ENCODE peak calls at places on chromosomes 1 and 21, in six cellular contexts. One of them, this sample, is unnamed.

GRCh38 chr1:951364-951763 is 7.7 kb downstream of the NOC2L start:
- DNase-seq in Karpas-422: no peak
- DNase-seq in adipocyte: peak
- DNase-seq in activated naive CD4-positive, alpha-beta T cell treated with anti-CD3 and anti-CD28 coated beads, Interleukin-2, amount 50 U/mL, for 72 hours: no peak
- DNase-seq in stimulated activated CD4-positive, alpha-beta T cell treated with anti-CD3 and anti-CD28 coated beads, Interleukin-4, amount 100 ng/mL, for 1 hour: no peak
- DNase-seq in hippocampal formation: no peak
- DNase-seq in this sample: no peak

GRCh38 chr1:161081519-161081918 is 7.8 kb downstream of the NECTIN4 start:
- DNase-seq in stimulated activated CD4-positive, alpha-beta T cell treated with anti-CD3 and anti-CD28 coated beads, Interleukin-4, amount 100 ng/mL, for 1 hour: no peak
- DNase-seq in Karpas-422: no peak
- DNase-seq in adipocyte: no peak
- DNase-seq in activated naive CD4-positive, alpha-beta T cell treated with anti-CD3 and anti-CD28 coated beads, Interleukin-2, amount 50 U/mL, for 72 hours: no peak
- DNase-seq in hippocampal formation: no peak
- DNase-seq in this sample: no peak

GRCh38 chr1:174428033-174428432 is 19.7 kb upstream of the GPR52 start:
- DNase-seq in activated naive CD4-positive, alpha-beta T cell treated with anti-CD3 and anti-CD28 coated beads, Interleukin-2, amount 50 U/mL, for 72 hours: no peak
- DNase-seq in adipocyte: peak
- DNase-seq in hippocampal formation: no peak
- DNase-seq in Karpas-422: no peak
- DNase-seq in stimulated activated CD4-positive, alpha-beta T cell treated with anti-CD3 and anti-CD28 coated beads, Interleukin-4, amount 100 ng/mL, for 1 hour: no peak
- DNase-seq in this sample: no peak

GRCh38 chr21:32099812-32100416 is 178.9 kb downstream of the MIS18A start:
- DNase-seq in hippocampal formation: no peak
- DNase-seq in activated naive CD4-positive, alpha-beta T cell treated with anti-CD3 and anti-CD28 coated beads, Interleukin-2, amount 50 U/mL, for 72 hours: no peak
- DNase-seq in stimulated activated CD4-positive, alpha-beta T cell treated with anti-CD3 and anti-CD28 coated beads, Interleukin-4, amount 100 ng/mL, for 1 hour: no peak
- DNase-seq in Karpas-422: peak
- DNase-seq in adipocyte: peak
- DNase-seq in this sample: no peak

GRCh38 chr21:41876928-41877652 is 2.1 kb downstream of the PRDM15 start:
- DNase-seq in stimulated activated CD4-positive, alpha-beta T cell treated with anti-CD3 and anti-CD28 coated beads, Interleukin-4, amount 100 ng/mL, for 1 hour: no peak
- DNase-seq in hippocampal formation: no peak
- DNase-seq in activated naive CD4-positive, alpha-beta T cell treated with anti-CD3 and anti-CD28 coated beads, Interleukin-2, amount 50 U/mL, for 72 hours: no peak
- DNase-seq in Karpas-422: no peak
- DNase-seq in adipocyte: no peak
- DNase-seq in this sample: no peak

GRCh38 chr1:46490603-46491499 is 1.2 kb downstream of the DMBX1 start:
- DNase-seq in stimulated activated CD4-positive, alpha-beta T cell treated with anti-CD3 and anti-CD28 coated beads, Interleukin-4, amount 100 ng/mL, for 1 hour: no peak
- DNase-seq in adipocyte: peak
- DNase-seq in Karpas-422: no peak
- DNase-seq in activated naive CD4-positive, alpha-beta T cell treated with anti-CD3 and anti-CD28 coated beads, Interleukin-2, amount 50 U/mL, for 72 hours: no peak
- DNase-seq in hippocampal formation: no peak
- DNase-seq in this sample: no peak

GRCh38 chr1:167538657-167539056 is 14.9 kb downstream of the CREG1 start:
- DNase-seq in hippocampal formation: no peak
- DNase-seq in stimulated activated CD4-positive, alpha-beta T cell treated with anti-CD3 and anti-CD28 coated beads, Interleukin-4, amount 100 ng/mL, for 1 hour: no peak
- DNase-seq in activated naive CD4-positive, alpha-beta T cell treated with anti-CD3 and anti-CD28 coated beads, Interleukin-2, amount 50 U/mL, for 72 hours: no peak
- DNase-seq in Karpas-422: no peak
- DNase-seq in adipocyte: no peak
- DNase-seq in this sample: peak

GRCh38 chr1:203754455-203754864 is 10.5 kb upstream of the LAX1 start:
- DNase-seq in adipocyte: no peak
- DNase-seq in activated naive CD4-positive, alpha-beta T cell treated with anti-CD3 and anti-CD28 coated beads, Interleukin-2, amount 50 U/mL, for 72 hours: no peak
- DNase-seq in hippocampal formation: no peak
- DNase-seq in stimulated activated CD4-positive, alpha-beta T cell treated with anti-CD3 and anti-CD28 coated beads, Interleukin-4, amount 100 ng/mL, for 1 hour: no peak
- DNase-seq in Karpas-422: no peak
- DNase-seq in this sample: no peak

GRCh38 chr1:104706631-104707147 is 957.0 kb downstream of the AMY1C start:
- DNase-seq in activated naive CD4-positive, alpha-beta T cell treated with anti-CD3 and anti-CD28 coated beads, Interleukin-2, amount 50 U/mL, for 72 hours: no peak
- DNase-seq in stimulated activated CD4-positive, alpha-beta T cell treated with anti-CD3 and anti-CD28 coated beads, Interleukin-4, amount 100 ng/mL, for 1 hour: no peak
- DNase-seq in Karpas-422: no peak
- DNase-seq in hippocampal formation: no peak
- DNase-seq in adipocyte: peak
- DNase-seq in this sample: peak

GRCh38 chr1:12014141-12014981 is 4.9 kb upstream of the MIIP start:
- DNase-seq in Karpas-422: peak
- DNase-seq in hippocampal formation: no peak
- DNase-seq in adipocyte: no peak
- DNase-seq in stimulated activated CD4-positive, alpha-beta T cell treated with anti-CD3 and anti-CD28 coated beads, Interleukin-4, amount 100 ng/mL, for 1 hour: no peak
- DNase-seq in activated naive CD4-positive, alpha-beta T cell treated with anti-CD3 and anti-CD28 coated beads, Interleukin-2, amount 50 U/mL, for 72 hours: no peak
- DNase-seq in this sample: peak

GRCh38 chr1:156677616-156678596 is 699 bp upstream of the NES start:
- DNase-seq in activated naive CD4-positive, alpha-beta T cell treated with anti-CD3 and anti-CD28 coated beads, Interleukin-2, amount 50 U/mL, for 72 hours: no peak
- DNase-seq in stimulated activated CD4-positive, alpha-beta T cell treated with anti-CD3 and anti-CD28 coated beads, Interleukin-4, amount 100 ng/mL, for 1 hour: no peak
- DNase-seq in Karpas-422: peak
- DNase-seq in adipocyte: peak
- DNase-seq in hippocampal formation: peak
- DNase-seq in this sample: peak

GRCh38 chr1:54973205-54973921 is 7.1 kb upstream of the TMEM61 start:
- DNase-seq in activated naive CD4-positive, alpha-beta T cell treated with anti-CD3 and anti-CD28 coated beads, Interleukin-2, amount 50 U/mL, for 72 hours: no peak
- DNase-seq in hippocampal formation: peak
- DNase-seq in adipocyte: peak
- DNase-seq in Karpas-422: no peak
- DNase-seq in stimulated activated CD4-positive, alpha-beta T cell treated with anti-CD3 and anti-CD28 coated beads, Interleukin-4, amount 100 ng/mL, for 1 hour: no peak
- DNase-seq in this sample: peak

GRCh38 chr1:65418522-65419185 is 1.8 kb upstream of the LEPR start:
- DNase-seq in adipocyte: no peak
- DNase-seq in stimulated activated CD4-positive, alpha-beta T cell treated with anti-CD3 and anti-CD28 coated beads, Interleukin-4, amount 100 ng/mL, for 1 hour: no peak
- DNase-seq in hippocampal formation: no peak
- DNase-seq in activated naive CD4-positive, alpha-beta T cell treated with anti-CD3 and anti-CD28 coated beads, Interleukin-2, amount 50 U/mL, for 72 hours: no peak
- DNase-seq in Karpas-422: no peak
- DNase-seq in this sample: peak

GRCh38 chr21:14361958-14362357 is 21.0 kb downstream of the HSPA13 start:
- DNase-seq in activated naive CD4-positive, alpha-beta T cell treated with anti-CD3 and anti-CD28 coated beads, Interleukin-2, amount 50 U/mL, for 72 hours: no peak
- DNase-seq in stimulated activated CD4-positive, alpha-beta T cell treated with anti-CD3 and anti-CD28 coated beads, Interleukin-4, amount 100 ng/mL, for 1 hour: no peak
- DNase-seq in Karpas-422: no peak
- DNase-seq in adipocyte: peak
- DNase-seq in hippocampal formation: no peak
- DNase-seq in this sample: no peak

GRCh38 chr1:39187276-39188046 is 17.0 kb upstream of the MACF1 start:
- DNase-seq in adipocyte: no peak
- DNase-seq in Karpas-422: no peak
- DNase-seq in activated naive CD4-positive, alpha-beta T cell treated with anti-CD3 and anti-CD28 coated beads, Interleukin-2, amount 50 U/mL, for 72 hours: no peak
- DNase-seq in hippocampal formation: no peak
- DNase-seq in stimulated activated CD4-positive, alpha-beta T cell treated with anti-CD3 and anti-CD28 coated beads, Interleukin-4, amount 100 ng/mL, for 1 hour: no peak
- DNase-seq in this sample: no peak

GRCh38 chr21:38429011-38429410 is 69.3 kb downstream of the ERG start:
- DNase-seq in Karpas-422: no peak
- DNase-seq in stimulated activated CD4-positive, alpha-beta T cell treated with anti-CD3 and anti-CD28 coated beads, Interleukin-4, amount 100 ng/mL, for 1 hour: no peak
- DNase-seq in adipocyte: no peak
- DNase-seq in hippocampal formation: no peak
- DNase-seq in activated naive CD4-positive, alpha-beta T cell treated with anti-CD3 and anti-CD28 coated beads, Interleukin-2, amount 50 U/mL, for 72 hours: no peak
- DNase-seq in this sample: no peak

GRCh38 chr1:155934933-155935590 is 849 bp upstream of the KHDC4 start:
- DNase-seq in activated naive CD4-positive, alpha-beta T cell treated with anti-CD3 and anti-CD28 coated beads, Interleukin-2, amount 50 U/mL, for 72 hours: no peak
- DNase-seq in hippocampal formation: no peak
- DNase-seq in Karpas-422: no peak
- DNase-seq in adipocyte: no peak
- DNase-seq in stimulated activated CD4-positive, alpha-beta T cell treated with anti-CD3 and anti-CD28 coated beads, Interleukin-4, amount 100 ng/mL, for 1 hour: no peak
- DNase-seq in this sample: no peak

GRCh38 chr1:94094466-94095111 is 26.4 kb downstream of the ABCA4 start:
- DNase-seq in adipocyte: peak
- DNase-seq in stimulated activated CD4-positive, alpha-beta T cell treated with anti-CD3 and anti-CD28 coated beads, Interleukin-4, amount 100 ng/mL, for 1 hour: no peak
- DNase-seq in hippocampal formation: peak
- DNase-seq in Karpas-422: no peak
- DNase-seq in activated naive CD4-positive, alpha-beta T cell treated with anti-CD3 and anti-CD28 coated beads, Interleukin-2, amount 50 U/mL, for 72 hours: no peak
- DNase-seq in this sample: peak

GRCh38 chr1:218217040-218217439 is 68.1 kb upstream of the RRP15 start:
- DNase-seq in stimulated activated CD4-positive, alpha-beta T cell treated with anti-CD3 and anti-CD28 coated beads, Interleukin-4, amount 100 ng/mL, for 1 hour: no peak
- DNase-seq in hippocampal formation: no peak
- DNase-seq in Karpas-422: peak
- DNase-seq in activated naive CD4-positive, alpha-beta T cell treated with anti-CD3 and anti-CD28 coated beads, Interleukin-2, amount 50 U/mL, for 72 hours: no peak
- DNase-seq in adipocyte: no peak
- DNase-seq in this sample: no peak

GRCh38 chr1:43671626-43672330 is 21.8 kb downstream of the KDM4A start:
- DNase-seq in adipocyte: peak
- DNase-seq in hippocampal formation: no peak
- DNase-seq in activated naive CD4-positive, alpha-beta T cell treated with anti-CD3 and anti-CD28 coated beads, Interleukin-2, amount 50 U/mL, for 72 hours: no peak
- DNase-seq in stimulated activated CD4-positive, alpha-beta T cell treated with anti-CD3 and anti-CD28 coated beads, Interleukin-4, amount 100 ng/mL, for 1 hour: no peak
- DNase-seq in Karpas-422: no peak
- DNase-seq in this sample: peak

GRCh38 chr1:5329068-5329739 is 663.0 kb downstream of the NPHP4 start:
- DNase-seq in Karpas-422: no peak
- DNase-seq in hippocampal formation: no peak
- DNase-seq in adipocyte: no peak
- DNase-seq in stimulated activated CD4-positive, alpha-beta T cell treated with anti-CD3 and anti-CD28 coated beads, Interleukin-4, amount 100 ng/mL, for 1 hour: no peak
- DNase-seq in activated naive CD4-positive, alpha-beta T cell treated with anti-CD3 and anti-CD28 coated beads, Interleukin-2, amount 50 U/mL, for 72 hours: no peak
- DNase-seq in this sample: peak

GRCh38 chr1:64516803-64517568 is 47.1 kb downstream of the CACHD1 start:
- DNase-seq in activated naive CD4-positive, alpha-beta T cell treated with anti-CD3 and anti-CD28 coated beads, Interleukin-2, amount 50 U/mL, for 72 hours: no peak
- DNase-seq in Karpas-422: no peak
- DNase-seq in hippocampal formation: no peak
- DNase-seq in stimulated activated CD4-positive, alpha-beta T cell treated with anti-CD3 and anti-CD28 coated beads, Interleukin-4, amount 100 ng/mL, for 1 hour: no peak
- DNase-seq in adipocyte: no peak
- DNase-seq in this sample: no peak

GRCh38 chr1:92301021-92301420 is 2.2 kb downstream of the RPAP2 start:
- DNase-seq in hippocampal formation: no peak
- DNase-seq in stimulated activated CD4-positive, alpha-beta T cell treated with anti-CD3 and anti-CD28 coated beads, Interleukin-4, amount 100 ng/mL, for 1 hour: no peak
- DNase-seq in adipocyte: no peak
- DNase-seq in Karpas-422: no peak
- DNase-seq in activated naive CD4-positive, alpha-beta T cell treated with anti-CD3 and anti-CD28 coated beads, Interleukin-2, amount 50 U/mL, for 72 hours: no peak
- DNase-seq in this sample: no peak

GRCh38 chr1:56780832-56781231 is 38.4 kb downstream of the FYB2 start:
- DNase-seq in hippocampal formation: no peak
- DNase-seq in Karpas-422: no peak
- DNase-seq in stimulated activated CD4-positive, alpha-beta T cell treated with anti-CD3 and anti-CD28 coated beads, Interleukin-4, amount 100 ng/mL, for 1 hour: no peak
- DNase-seq in activated naive CD4-positive, alpha-beta T cell treated with anti-CD3 and anti-CD28 coated beads, Interleukin-2, amount 50 U/mL, for 72 hours: no peak
- DNase-seq in adipocyte: no peak
- DNase-seq in this sample: no peak

GRCh38 chr1:7462627-7463026 is 308.5 kb upstream of the VAMP3 start:
- DNase-seq in adipocyte: no peak
- DNase-seq in Karpas-422: no peak
- DNase-seq in hippocampal formation: no peak
- DNase-seq in stimulated activated CD4-positive, alpha-beta T cell treated with anti-CD3 and anti-CD28 coated beads, Interleukin-4, amount 100 ng/mL, for 1 hour: no peak
- DNase-seq in activated naive CD4-positive, alpha-beta T cell treated with anti-CD3 and anti-CD28 coated beads, Interleukin-2, amount 50 U/mL, for 72 hours: no peak
- DNase-seq in this sample: peak

GRCh38 chr1:72064301-72064700 is 218.0 kb downstream of the NEGR1 start:
- DNase-seq in adipocyte: no peak
- DNase-seq in activated naive CD4-positive, alpha-beta T cell treated with anti-CD3 and anti-CD28 coated beads, Interleukin-2, amount 50 U/mL, for 72 hours: no peak
- DNase-seq in Karpas-422: no peak
- DNase-seq in hippocampal formation: no peak
- DNase-seq in stimulated activated CD4-positive, alpha-beta T cell treated with anti-CD3 and anti-CD28 coated beads, Interleukin-4, amount 100 ng/mL, for 1 hour: no peak
- DNase-seq in this sample: no peak

GRCh38 chr1:109937738-109938137 is 27.1 kb downstream of the CSF1 start:
- DNase-seq in adipocyte: no peak
- DNase-seq in activated naive CD4-positive, alpha-beta T cell treated with anti-CD3 and anti-CD28 coated beads, Interleukin-2, amount 50 U/mL, for 72 hours: no peak
- DNase-seq in Karpas-422: no peak
- DNase-seq in hippocampal formation: no peak
- DNase-seq in stimulated activated CD4-positive, alpha-beta T cell treated with anti-CD3 and anti-CD28 coated beads, Interleukin-4, amount 100 ng/mL, for 1 hour: no peak
- DNase-seq in this sample: no peak

This sample was measured in M059J.